ENCODE peak calls at places on chromosomes 5 and 9, in six cellular contexts. One of them, this sample, is unnamed.

GRCh38 chr5:2204366-2205184 is 321.9 kb upstream of the IRX4 start:
- DNase-seq in Caco-2: no peak
- DNase-seq in ELR: no peak
- DNase-seq in GM06990: no peak
- DNase-seq in stimulated activated CD4-positive, alpha-beta T cell treated with anti-CD3 and anti-CD28 coated beads, TNF-alpha, amount 100 ng/mL, for 4 hours: no peak
- DNase-seq in T-helper 9 cell: no peak
- DNase-seq in this sample: no peak

GRCh38 chr9:134481762-134482161 is 155.5 kb downstream of the RXRA start:
- DNase-seq in ELR: no peak
- DNase-seq in GM06990: no peak
- DNase-seq in T-helper 9 cell: no peak
- DNase-seq in Caco-2: no peak
- DNase-seq in stimulated activated CD4-positive, alpha-beta T cell treated with anti-CD3 and anti-CD28 coated beads, TNF-alpha, amount 100 ng/mL, for 4 hours: no peak
- DNase-seq in this sample: no peak

GRCh38 chr9:126373241-126373640 is 46.6 kb downstream of the MVB12B start:
- DNase-seq in Caco-2: no peak
- DNase-seq in GM06990: no peak
- DNase-seq in ELR: peak; percentile 71
- DNase-seq in T-helper 9 cell: no peak
- DNase-seq in stimulated activated CD4-positive, alpha-beta T cell treated with anti-CD3 and anti-CD28 coated beads, TNF-alpha, amount 100 ng/mL, for 4 hours: no peak
- DNase-seq in this sample: peak; percentile 61

GRCh38 chr5:140075371-140075770 is 32.3 kb upstream of the NRG2 start:
- DNase-seq in T-helper 9 cell: no peak
- DNase-seq in ELR: peak; percentile 52
- DNase-seq in Caco-2: no peak
- DNase-seq in stimulated activated CD4-positive, alpha-beta T cell treated with anti-CD3 and anti-CD28 coated beads, TNF-alpha, amount 100 ng/mL, for 4 hours: no peak
- DNase-seq in GM06990: no peak
- DNase-seq in this sample: peak; percentile 43

GRCh38 chr9:121949364-121949763 is 143.7 kb downstream of the TTLL11 start:
- DNase-seq in Caco-2: no peak
- DNase-seq in T-helper 9 cell: no peak
- DNase-seq in ELR: peak; percentile 30
- DNase-seq in stimulated activated CD4-positive, alpha-beta T cell treated with anti-CD3 and anti-CD28 coated beads, TNF-alpha, amount 100 ng/mL, for 4 hours: no peak
- DNase-seq in GM06990: no peak
- DNase-seq in this sample: no peak

GRCh38 chr9:84775056-84775648 is 105.6 kb downstream of the NTRK2 start:
- DNase-seq in GM06990: no peak
- DNase-seq in stimulated activated CD4-positive, alpha-beta T cell treated with anti-CD3 and anti-CD28 coated beads, TNF-alpha, amount 100 ng/mL, for 4 hours: no peak
- DNase-seq in T-helper 9 cell: no peak
- DNase-seq in Caco-2: no peak
- DNase-seq in ELR: no peak
- DNase-seq in this sample: no peak

GRCh38 chr5:60638300-60638699 is 61.7 kb downstream of the DEPDC1B start:
- DNase-seq in stimulated activated CD4-positive, alpha-beta T cell treated with anti-CD3 and anti-CD28 coated beads, TNF-alpha, amount 100 ng/mL, for 4 hours: no peak
- DNase-seq in Caco-2: no peak
- DNase-seq in GM06990: no peak
- DNase-seq in ELR: no peak
- DNase-seq in T-helper 9 cell: no peak
- DNase-seq in this sample: no peak

GRCh38 chr5:113205807-113206206 is 229.0 kb downstream of the TSSK1B start:
- DNase-seq in stimulated activated CD4-positive, alpha-beta T cell treated with anti-CD3 and anti-CD28 coated beads, TNF-alpha, amount 100 ng/mL, for 4 hours: no peak
- DNase-seq in ELR: no peak
- DNase-seq in Caco-2: no peak
- DNase-seq in T-helper 9 cell: no peak
- DNase-seq in GM06990: no peak
- DNase-seq in this sample: no peak

GRCh38 chr9:136840140-136840876 is 2.0 kb upstream of the AJM1 start:
- DNase-seq in Caco-2: no peak
- DNase-seq in T-helper 9 cell: no peak
- DNase-seq in ELR: no peak
- DNase-seq in GM06990: no peak
- DNase-seq in stimulated activated CD4-positive, alpha-beta T cell treated with anti-CD3 and anti-CD28 coated beads, TNF-alpha, amount 100 ng/mL, for 4 hours: no peak
- DNase-seq in this sample: no peak

GRCh38 chr5:74261906-74262305 is 378.6 kb downstream of the ENC1 start:
- DNase-seq in T-helper 9 cell: no peak
- DNase-seq in Caco-2: no peak
- DNase-seq in stimulated activated CD4-positive, alpha-beta T cell treated with anti-CD3 and anti-CD28 coated beads, TNF-alpha, amount 100 ng/mL, for 4 hours: no peak
- DNase-seq in ELR: no peak
- DNase-seq in GM06990: no peak
- DNase-seq in this sample: no peak

GRCh38 chr5:134138416-134139376 is 24.2 kb downstream of the TCF7 start:
- DNase-seq in GM06990: peak; percentile 80
- DNase-seq in stimulated activated CD4-positive, alpha-beta T cell treated with anti-CD3 and anti-CD28 coated beads, TNF-alpha, amount 100 ng/mL, for 4 hours: no peak
- DNase-seq in ELR: peak; percentile 93
- DNase-seq in Caco-2: peak; percentile 23
- DNase-seq in T-helper 9 cell: peak; percentile 0
- DNase-seq in this sample: peak; percentile 80

GRCh38 chr9:87725900-87726709 is at the start of gene CTSL:
- DNase-seq in Caco-2: peak; percentile 83
- DNase-seq in ELR: peak; percentile 92
- DNase-seq in stimulated activated CD4-positive, alpha-beta T cell treated with anti-CD3 and anti-CD28 coated beads, TNF-alpha, amount 100 ng/mL, for 4 hours: peak; percentile 50
- DNase-seq in T-helper 9 cell: peak; percentile 21
- DNase-seq in GM06990: peak; percentile 28
- DNase-seq in this sample: peak; percentile 78

GRCh38 chr5:132376694-132377641 is 7.5 kb downstream of the SLC22A5 start:
- DNase-seq in T-helper 9 cell: no peak
- DNase-seq in GM06990: no peak
- DNase-seq in ELR: no peak
- DNase-seq in Caco-2: no peak
- DNase-seq in stimulated activated CD4-positive, alpha-beta T cell treated with anti-CD3 and anti-CD28 coated beads, TNF-alpha, amount 100 ng/mL, for 4 hours: no peak
- DNase-seq in this sample: no peak

GRCh38 chr5:94614156-94614805 is 4.1 kb downstream of the KIAA0825 start:
- DNase-seq in T-helper 9 cell: no peak
- DNase-seq in GM06990: no peak
- DNase-seq in ELR: no peak
- DNase-seq in Caco-2: no peak
- DNase-seq in stimulated activated CD4-positive, alpha-beta T cell treated with anti-CD3 and anti-CD28 coated beads, TNF-alpha, amount 100 ng/mL, for 4 hours: no peak
- DNase-seq in this sample: no peak

GRCh38 chr9:90300901-90301688 is 341.5 kb downstream of the DIRAS2 start:
- DNase-seq in ELR: peak; percentile 93
- DNase-seq in Caco-2: peak; percentile 61
- DNase-seq in stimulated activated CD4-positive, alpha-beta T cell treated with anti-CD3 and anti-CD28 coated beads, TNF-alpha, amount 100 ng/mL, for 4 hours: no peak
- DNase-seq in T-helper 9 cell: no peak
- DNase-seq in GM06990: no peak
- DNase-seq in this sample: peak; percentile 96

GRCh38 chr5:97181856-97182545 is 1.0 kb downstream of the RIOK2 start:
- DNase-seq in T-helper 9 cell: no peak
- DNase-seq in GM06990: no peak
- DNase-seq in Caco-2: no peak
- DNase-seq in ELR: peak; percentile 47
- DNase-seq in stimulated activated CD4-positive, alpha-beta T cell treated with anti-CD3 and anti-CD28 coated beads, TNF-alpha, amount 100 ng/mL, for 4 hours: no peak
- DNase-seq in this sample: no peak

GRCh38 chr5:122420126-122420525 is 108.1 kb downstream of the SNCAIP start:
- DNase-seq in Caco-2: no peak
- DNase-seq in T-helper 9 cell: no peak
- DNase-seq in ELR: no peak
- DNase-seq in stimulated activated CD4-positive, alpha-beta T cell treated with anti-CD3 and anti-CD28 coated beads, TNF-alpha, amount 100 ng/mL, for 4 hours: no peak
- DNase-seq in GM06990: no peak
- DNase-seq in this sample: no peak

GRCh38 chr5:95959964-95960801 is 1.5 kb downstream of the ELL2 start:
- DNase-seq in T-helper 9 cell: no peak
- DNase-seq in Caco-2: no peak
- DNase-seq in ELR: peak; percentile 66
- DNase-seq in stimulated activated CD4-positive, alpha-beta T cell treated with anti-CD3 and anti-CD28 coated beads, TNF-alpha, amount 100 ng/mL, for 4 hours: no peak
- DNase-seq in GM06990: no peak
- DNase-seq in this sample: peak; percentile 20

GRCh38 chr5:134275822-134276221 is 49.9 kb upstream of the PPP2CA start:
- DNase-seq in Caco-2: no peak
- DNase-seq in stimulated activated CD4-positive, alpha-beta T cell treated with anti-CD3 and anti-CD28 coated beads, TNF-alpha, amount 100 ng/mL, for 4 hours: no peak
- DNase-seq in T-helper 9 cell: no peak
- DNase-seq in ELR: no peak
- DNase-seq in GM06990: no peak
- DNase-seq in this sample: peak; percentile 24

GRCh38 chr5:23740029-23740428 is 232.6 kb downstream of the PRDM9 start:
- DNase-seq in T-helper 9 cell: no peak
- DNase-seq in stimulated activated CD4-positive, alpha-beta T cell treated with anti-CD3 and anti-CD28 coated beads, TNF-alpha, amount 100 ng/mL, for 4 hours: no peak
- DNase-seq in GM06990: no peak
- DNase-seq in Caco-2: no peak
- DNase-seq in ELR: no peak
- DNase-seq in this sample: no peak

GRCh38 chr5:153960269-153961215 is 78.2 kb downstream of the FAM114A2 start:
- DNase-seq in GM06990: no peak
- DNase-seq in stimulated activated CD4-positive, alpha-beta T cell treated with anti-CD3 and anti-CD28 coated beads, TNF-alpha, amount 100 ng/mL, for 4 hours: no peak
- DNase-seq in Caco-2: no peak
- DNase-seq in ELR: no peak
- DNase-seq in T-helper 9 cell: no peak
- DNase-seq in this sample: peak; percentile 36

GRCh38 chr5:96327728-96328127 is 105.3 kb downstream of the PCSK1 start:
- DNase-seq in GM06990: no peak
- DNase-seq in Caco-2: no peak
- DNase-seq in stimulated activated CD4-positive, alpha-beta T cell treated with anti-CD3 and anti-CD28 coated beads, TNF-alpha, amount 100 ng/mL, for 4 hours: no peak
- DNase-seq in T-helper 9 cell: no peak
- DNase-seq in ELR: peak; percentile 27
- DNase-seq in this sample: no peak

GRCh38 chr5:66945389-66946349 is 250.9 kb downstream of the CD180 start:
- DNase-seq in ELR: peak; percentile 39
- DNase-seq in T-helper 9 cell: no peak
- DNase-seq in Caco-2: no peak
- DNase-seq in stimulated activated CD4-positive, alpha-beta T cell treated with anti-CD3 and anti-CD28 coated beads, TNF-alpha, amount 100 ng/mL, for 4 hours: no peak
- DNase-seq in GM06990: no peak
- DNase-seq in this sample: peak; percentile 60

GRCh38 chr5:95720094-95720793 is 10.9 kb upstream of the RHOBTB3 start:
- DNase-seq in GM06990: no peak
- DNase-seq in Caco-2: no peak
- DNase-seq in T-helper 9 cell: no peak
- DNase-seq in stimulated activated CD4-positive, alpha-beta T cell treated with anti-CD3 and anti-CD28 coated beads, TNF-alpha, amount 100 ng/mL, for 4 hours: no peak
- DNase-seq in ELR: no peak
- DNase-seq in this sample: no peak

GRCh38 chr5:130385619-130386018 is 481.4 kb downstream of the CHSY3 start:
- DNase-seq in ELR: no peak
- DNase-seq in T-helper 9 cell: no peak
- DNase-seq in Caco-2: no peak
- DNase-seq in stimulated activated CD4-positive, alpha-beta T cell treated with anti-CD3 and anti-CD28 coated beads, TNF-alpha, amount 100 ng/mL, for 4 hours: no peak
- DNase-seq in GM06990: no peak
- DNase-seq in this sample: no peak

GRCh38 chr5:61020415-61020814 is 75.4 kb downstream of the NDUFAF2 start:
- DNase-seq in GM06990: no peak
- DNase-seq in T-helper 9 cell: no peak
- DNase-seq in ELR: no peak
- DNase-seq in stimulated activated CD4-positive, alpha-beta T cell treated with anti-CD3 and anti-CD28 coated beads, TNF-alpha, amount 100 ng/mL, for 4 hours: no peak
- DNase-seq in Caco-2: no peak
- DNase-seq in this sample: no peak

GRCh38 chr9:103361906-103362305 is 366.8 kb downstream of the CYLC2 start:
- DNase-seq in GM06990: no peak
- DNase-seq in stimulated activated CD4-positive, alpha-beta T cell treated with anti-CD3 and anti-CD28 coated beads, TNF-alpha, amount 100 ng/mL, for 4 hours: no peak
- DNase-seq in T-helper 9 cell: no peak
- DNase-seq in Caco-2: no peak
- DNase-seq in ELR: peak; percentile 27
- DNase-seq in this sample: peak; percentile 1

GRCh38 chr9:8156336-8156735 is 356.8 kb upstream of the DMAC1 start:
- DNase-seq in stimulated activated CD4-positive, alpha-beta T cell treated with anti-CD3 and anti-CD28 coated beads, TNF-alpha, amount 100 ng/mL, for 4 hours: no peak
- DNase-seq in T-helper 9 cell: no peak
- DNase-seq in GM06990: no peak
- DNase-seq in Caco-2: no peak
- DNase-seq in ELR: no peak
- DNase-seq in this sample: no peak

This sample was measured in HT1080.